ENCODE peak calls at places on chromosomes 7 and 10, in five cellular contexts. One of them, this sample, is unnamed.

GRCh38 chr10:12841426-12841825 is 160.1 kb downstream of the CCDC3 start:
- DNase-seq in MM.1S: no peak
- DNase-seq in PC-3: no peak
- DNase-seq in GM23338: no peak
- DNase-seq in H9: no peak
- DNase-seq in this sample: no peak

GRCh38 chr10:7405637-7406036 is 5.2 kb downstream of the SFMBT2 start:
- DNase-seq in GM23338: no peak
- DNase-seq in MM.1S: no peak
- DNase-seq in H9: no peak
- DNase-seq in PC-3: no peak
- DNase-seq in this sample: no peak

GRCh38 chr7:43385856-43386255 is 197.1 kb upstream of the STK17A start:
- DNase-seq in GM23338: no peak
- DNase-seq in PC-3: peak; percentile 38
- DNase-seq in MM.1S: no peak
- DNase-seq in H9: no peak
- DNase-seq in this sample: no peak

GRCh38 chr10:8967004-8967530 is 912.6 kb downstream of the GATA3 start:
- DNase-seq in H9: no peak
- DNase-seq in PC-3: no peak
- DNase-seq in MM.1S: no peak
- DNase-seq in GM23338: no peak
- DNase-seq in this sample: no peak

GRCh38 chr10:84341983-84342382 is 13.6 kb downstream of the CCSER2 start:
- DNase-seq in PC-3: no peak
- DNase-seq in H9: no peak
- DNase-seq in GM23338: peak; percentile 30
- DNase-seq in MM.1S: no peak
- DNase-seq in this sample: no peak

GRCh38 chr7:123916240-123916724 is 8.8 kb upstream of the SPAM1 start:
- DNase-seq in PC-3: peak; percentile 51
- DNase-seq in GM23338: peak; percentile 90
- DNase-seq in H9: peak; percentile 38
- DNase-seq in MM.1S: peak; percentile 39
- DNase-seq in this sample: no peak

GRCh38 chr10:123017421-123018165 is 8.8 kb downstream of the ACADSB start:
- DNase-seq in H9: peak; percentile 86
- DNase-seq in MM.1S: no peak
- DNase-seq in GM23338: peak; percentile 81
- DNase-seq in PC-3: no peak
- DNase-seq in this sample: no peak

GRCh38 chr10:75197906-75198305 is 12.7 kb upstream of the VDAC2 start:
- DNase-seq in MM.1S: no peak
- DNase-seq in GM23338: no peak
- DNase-seq in PC-3: no peak
- DNase-seq in H9: no peak
- DNase-seq in this sample: peak; percentile 27

GRCh38 chr7:155285423-155286220 is 12.1 kb upstream of the INSIG1 start:
- DNase-seq in PC-3: no peak
- DNase-seq in MM.1S: no peak
- DNase-seq in H9: no peak
- DNase-seq in GM23338: no peak
- DNase-seq in this sample: peak; percentile 53

GRCh38 chr7:32952876-32953275 is 4.4 kb upstream of the FKBP9 start:
- DNase-seq in H9: no peak
- DNase-seq in MM.1S: no peak
- DNase-seq in PC-3: no peak
- DNase-seq in GM23338: no peak
- DNase-seq in this sample: peak; percentile 76

GRCh38 chr7:53794816-53795215 is 747.4 kb upstream of the VSTM2A start:
- DNase-seq in GM23338: no peak
- DNase-seq in PC-3: no peak
- DNase-seq in MM.1S: peak; percentile 40
- DNase-seq in H9: no peak
- DNase-seq in this sample: no peak

GRCh38 chr10:35459449-35459847 is 123.1 kb downstream of the CCNY start:
- DNase-seq in PC-3: no peak
- DNase-seq in H9: no peak
- DNase-seq in MM.1S: no peak
- DNase-seq in GM23338: no peak
- DNase-seq in this sample: no peak

GRCh38 chr10:126502481-126502880 is 114.2 kb upstream of the ADAM12 start:
- DNase-seq in MM.1S: no peak
- DNase-seq in H9: no peak
- DNase-seq in PC-3: no peak
- DNase-seq in GM23338: no peak
- DNase-seq in this sample: no peak

GRCh38 chr10:112750427-112751167 is 199.4 kb upstream of the TCF7L2 start:
- DNase-seq in GM23338: no peak
- DNase-seq in H9: no peak
- DNase-seq in MM.1S: no peak
- DNase-seq in PC-3: no peak
- DNase-seq in this sample: no peak

GRCh38 chr7:118311121-118311803 is 86.8 kb downstream of the ANKRD7 start:
- DNase-seq in PC-3: no peak
- DNase-seq in MM.1S: peak; percentile 42
- DNase-seq in H9: no peak
- DNase-seq in GM23338: no peak
- DNase-seq in this sample: no peak

GRCh38 chr10:48652344-48652743 is 32.3 kb upstream of the WDFY4 start:
- DNase-seq in PC-3: no peak
- DNase-seq in GM23338: no peak
- DNase-seq in MM.1S: no peak
- DNase-seq in H9: no peak
- DNase-seq in this sample: no peak

GRCh38 chr10:96509017-96509641 is 4.6 kb downstream of the TLL2 start:
- DNase-seq in MM.1S: no peak
- DNase-seq in GM23338: peak; percentile 76
- DNase-seq in PC-3: no peak
- DNase-seq in H9: peak; percentile 60
- DNase-seq in this sample: peak; percentile 83

GRCh38 chr10:89783406-89783805 is 82.0 kb downstream of the KIF20B start:
- DNase-seq in H9: no peak
- DNase-seq in GM23338: no peak
- DNase-seq in PC-3: no peak
- DNase-seq in MM.1S: no peak
- DNase-seq in this sample: no peak

GRCh38 chr10:91551856-91552255 is 81.0 kb downstream of the PPP1R3C start:
- DNase-seq in GM23338: peak; percentile 92
- DNase-seq in H9: peak; percentile 86
- DNase-seq in MM.1S: no peak
- DNase-seq in PC-3: peak; percentile 40
- DNase-seq in this sample: peak; percentile 76

GRCh38 chr7:124171068-124171467 is 138.2 kb upstream of the TMEM229A start:
- DNase-seq in GM23338: peak; percentile 65
- DNase-seq in MM.1S: peak; percentile 72
- DNase-seq in H9: no peak
- DNase-seq in PC-3: peak; percentile 66
- DNase-seq in this sample: no peak

GRCh38 chr10:70785190-70785589 is at the start of gene TBATA:
- DNase-seq in H9: no peak
- DNase-seq in PC-3: no peak
- DNase-seq in MM.1S: no peak
- DNase-seq in GM23338: no peak
- DNase-seq in this sample: no peak

GRCh38 chr10:29636178-29636577 is 1.4 kb upstream of the SVIL start:
- DNase-seq in PC-3: peak; percentile 83
- DNase-seq in MM.1S: no peak
- DNase-seq in H9: no peak
- DNase-seq in GM23338: no peak
- DNase-seq in this sample: peak; percentile 46

GRCh38 chr7:140656548-140657515 is 15.9 kb upstream of the ADCK2 start:
- DNase-seq in GM23338: no peak
- DNase-seq in MM.1S: peak; percentile 35
- DNase-seq in PC-3: peak; percentile 74
- DNase-seq in H9: no peak
- DNase-seq in this sample: peak; percentile 90

GRCh38 chr10:61000769-61001730 is 57.1 kb upstream of the RHOBTB1 start:
- DNase-seq in PC-3: peak; percentile 59
- DNase-seq in H9: peak; percentile 70
- DNase-seq in GM23338: peak; percentile 78
- DNase-seq in MM.1S: peak; percentile 18
- DNase-seq in this sample: peak; percentile 75
- H3K4me2 ChIP-seq in PC-3: peak overlapping the region; percentile 96
- H3K4me2 ChIP-seq in H9: peak overlapping the region; percentile 75
- H3K4me2 ChIP-seq in GM23338: peak overlapping the region; percentile 93
- H3K4me2 ChIP-seq in MM.1S: peak overlapping the region; percentile 50
- H3K4me2 ChIP-seq in this sample: peak overlapping the region; percentile 67

GRCh38 chr10:80458638-80459037 is 4.5 kb downstream of the TSPAN14 start:
- DNase-seq in GM23338: no peak
- DNase-seq in MM.1S: no peak
- DNase-seq in H9: no peak
- DNase-seq in PC-3: no peak
- DNase-seq in this sample: peak; percentile 34
- H3K27ac ChIP-seq in GM23338: no peak overlapping the region
- H3K27ac ChIP-seq in MM.1S: no peak overlapping the region
- H3K27ac ChIP-seq in H9: no peak overlapping the region
- H3K27ac ChIP-seq in PC-3: no peak overlapping the region
- H3K27ac ChIP-seq in this sample: no peak overlapping the region

DNA sequence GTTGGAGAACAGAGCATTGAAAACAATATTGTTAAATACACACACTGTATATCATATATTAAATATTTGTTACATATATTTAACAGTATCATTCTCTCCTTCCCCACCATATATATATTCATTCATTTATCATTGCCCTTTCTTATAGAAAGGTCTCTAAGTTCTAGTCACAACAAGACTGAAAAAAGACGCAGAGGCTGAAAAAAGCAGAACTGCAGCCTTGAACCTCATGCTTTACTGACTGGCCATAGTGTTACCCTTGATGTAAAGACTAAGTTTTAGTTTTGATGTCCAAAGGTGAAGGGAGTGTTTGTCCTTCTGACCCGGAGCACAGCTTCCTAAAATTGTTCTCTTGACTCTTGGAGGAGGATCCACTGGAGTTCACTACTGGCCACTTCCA is 247.9 kb downstream of the PTEN start:
- DNase-seq in H9: no peak
- DNase-seq in MM.1S: no peak
- DNase-seq in GM23338: no peak
- DNase-seq in PC-3: no peak
- DNase-seq in this sample: no peak
- H3K4me2 ChIP-seq in H9: no peak overlapping the region
- H3K4me2 ChIP-seq in MM.1S: no peak overlapping the region
- H3K4me2 ChIP-seq in GM23338: no peak overlapping the region
- H3K4me2 ChIP-seq in PC-3: no peak overlapping the region
- H3K4me2 ChIP-seq in this sample: no peak overlapping the region

GRCh38 chr7:101900103-101900502 is 82.7 kb downstream of the CUX1 start:
- DNase-seq in PC-3: no peak
- DNase-seq in GM23338: no peak
- DNase-seq in MM.1S: no peak
- DNase-seq in H9: no peak
- DNase-seq in this sample: peak; percentile 91
- H3K27ac ChIP-seq in PC-3: no peak overlapping the region
- H3K27ac ChIP-seq in GM23338: peak overlapping the region; percentile 26
- H3K27ac ChIP-seq in MM.1S: no peak overlapping the region
- H3K27ac ChIP-seq in H9: no peak overlapping the region
- H3K27ac ChIP-seq in this sample: peak overlapping the region; percentile 59

GRCh38 chr10:116696919-116697318 is 45.4 kb downstream of the HSPA12A start:
- DNase-seq in MM.1S: peak; percentile 13
- DNase-seq in H9: no peak
- DNase-seq in GM23338: no peak
- DNase-seq in PC-3: no peak
- DNase-seq in this sample: no peak

GRCh38 chr10:116697816-116698215 is 44.5 kb downstream of the HSPA12A start:
- DNase-seq in H9: no peak
- DNase-seq in MM.1S: no peak
- DNase-seq in PC-3: no peak
- DNase-seq in GM23338: no peak
- DNase-seq in this sample: no peak

GRCh38 chr10:116692225-116692624 is 50.1 kb downstream of the HSPA12A start:
- DNase-seq in H9: no peak
- DNase-seq in GM23338: no peak
- DNase-seq in PC-3: no peak
- DNase-seq in MM.1S: no peak
- DNase-seq in this sample: no peak

GRCh38 chr10:116694253-116694926 is 48.0 kb downstream of the HSPA12A start:
- DNase-seq in MM.1S: no peak
- DNase-seq in GM23338: peak; percentile 84
- DNase-seq in PC-3: no peak
- DNase-seq in H9: peak; percentile 64
- DNase-seq in this sample: no peak

GRCh38 chr10:116694927-116695268 is 47.5 kb downstream of the HSPA12A start:
- DNase-seq in GM23338: no peak
- DNase-seq in PC-3: no peak
- DNase-seq in H9: no peak
- DNase-seq in MM.1S: no peak
- DNase-seq in this sample: no peak
- H3K4me2 ChIP-seq in GM23338: no peak overlapping the region
- H3K4me2 ChIP-seq in PC-3: no peak overlapping the region
- H3K4me2 ChIP-seq in H9: no peak overlapping the region
- H3K4me2 ChIP-seq in MM.1S: no peak overlapping the region
- H3K4me2 ChIP-seq in this sample: no peak overlapping the region

This sample was measured in osteoblast.